ENCODE peak calls at places on chromosomes 3 and 15, in four cellular contexts. G is brain microvascular endothelial cell, U is K562, A is GM13976. Y is an unnamed sample.
A peak's percentile ranks its signal among the peaks of the same experiment; 100 is the strongest.

GRCh38 chr3:183328823-183329222 is 75.8 kb downstream of the B3GNT5 start:
- DNase-seq in A (no peak), G (no peak), U (no peak), Y (no peak)

GRCh38 chr3:30648670-30649357 is 42.4 kb downstream of the TGFBR2 start:
- DNase-seq in G (no peak), A (no peak), U (no peak), Y (no peak)

GRCh38 chr15:58724471-58724870 is 25.0 kb downstream of the ADAM10 start:
- DNase-seq in G (peak; percentile 37), U (no peak), A (peak; percentile 65), Y (no peak)

GRCh38 chr15:84961114-84961452 is 20.6 kb upstream of the PDE8A start:
- DNase-seq in A (no peak), G (peak; percentile 81), U (peak; percentile 55), Y (no peak)

GRCh38 chr3:134803051-134803505 is 8.0 kb downstream of the EPHB1 start:
- DNase-seq in G (no peak), A (no peak), U (no peak), Y (no peak)

GRCh38 chr3:28808068-28808467 is 459.4 kb upstream of the AZI2 start:
- DNase-seq in A (no peak), G (no peak), U (no peak), Y (no peak)

GRCh38 chr15:38638841-38639240 is 74.2 kb upstream of the RASGRP1 start:
- DNase-seq in G (no peak), U (no peak), A (no peak), Y (no peak)

GRCh38 chr3:20648294-20648693 is 462.3 kb upstream of the SGO1 start:
- DNase-seq in G (peak; percentile 71), A (no peak), U (no peak), Y (no peak)

GRCh38 chr15:41561777-41562145 is 2.7 kb downstream of the TYRO3 start:
- DNase-seq in U (no peak), G (peak; percentile 43), A (no peak), Y (no peak)

GRCh38 chr3:35295875-35296274 is 343.4 kb upstream of the ARPP21 start:
- DNase-seq in U (no peak), A (no peak), G (no peak), Y (no peak)

GRCh38 chr3:45962033-45962432 is 18.8 kb downstream of the CXCR6 start:
- DNase-seq in A (peak; percentile 66), U (no peak), G (no peak), Y (no peak)

GRCh38 chr3:72699631-72700030 is 148.6 kb downstream of the SHQ1 start:
- DNase-seq in A (no peak), G (no peak), U (no peak), Y (no peak)

GRCh38 chr15:68289621-68290352 is 12.2 kb downstream of the FEM1B start:
- DNase-seq in G (no peak), U (no peak), A (no peak), Y (no peak)

GRCh38 chr3:48598323-48599076 is 3.4 kb upstream of the COL7A1 start:
- DNase-seq in A (no peak), U (no peak), G (peak; percentile 84), Y (no peak)

GRCh38 chr3:102356506-102356905 is 78.3 kb upstream of the ZPLD1 start:
- DNase-seq in U (no peak), G (no peak), A (no peak), Y (no peak)

GRCh38 chr15:79208179-79208578 is 74.3 kb upstream of the ANKRD34C start:
- DNase-seq in U (no peak), G (no peak), A (no peak), Y (no peak)

GRCh38 chr3:186182850-186183249 is 74.0 kb upstream of the ETV5 start:
- DNase-seq in U (no peak), A (no peak), G (no peak), Y (no peak)

GRCh38 chr15:84892786-84893307 is 8.4 kb downstream of the SLC28A1 start:
- DNase-seq in A (no peak), G (no peak), U (no peak), Y (no peak)

GRCh38 chr3:45597166-45597565 is 2.6 kb downstream of the LIMD1 start:
- DNase-seq in G (peak; percentile 40), U (no peak), A (no peak), Y (no peak)

GRCh38 chr3:48656061-48656840 is 6.4 kb downstream of the CELSR3 start:
- DNase-seq in G (peak; percentile 14), U (no peak), A (peak; percentile 92), Y (no peak)

GRCh38 chr15:68210821-68211655 is 5.9 kb upstream of the CALML4 start:
- DNase-seq in U (peak; percentile 67), A (peak; percentile 82), G (no peak), Y (no peak)

GRCh38 chr3:168574455-168575158 is 478.9 kb upstream of the GOLIM4 start:
- DNase-seq in A (no peak), U (no peak), G (no peak), Y (no peak)

GRCh38 chr3:24496529-24497482 is 2.2 kb upstream of the THRB start:
- DNase-seq in G (peak; percentile 79), U (peak; percentile 68), A (no peak), Y (no peak)

GRCh38 chr3:132880986-132881385 is 157.2 kb upstream of the TMEM108 start:
- DNase-seq in G (no peak), U (no peak), A (no peak), Y (no peak)

GRCh38 chr3:66836363-66837152 is 161.5 kb upstream of the KBTBD8 start:
- DNase-seq in G (no peak), A (no peak), U (no peak), Y (no peak)

GRCh38 chr15:31135523-31135922 is 34.0 kb upstream of the TRPM1 start:
- DNase-seq in A (no peak), U (no peak), G (no peak), Y (no peak)

GRCh38 chr15:31102049-31102321 is 460 bp upstream of the TRPM1 start:
- DNase-seq in G (no peak), A (no peak), U (no peak), Y (no peak)

GRCh38 chr15:74873756-74874424 is 725 bp upstream of the SCAMP2 start:
- DNase-seq in G (no peak), A (no peak), U (peak; percentile 48), Y (no peak)

GRCh38 chr3:177035678-177036077 is 161.6 kb downstream of the TBL1XR1 start:
- DNase-seq in A (no peak), G (no peak), U (no peak), Y (no peak)

GRCh38 chr3:134427400-134428111 is 53.3 kb upstream of the AMOTL2 start:
- DNase-seq in U (no peak), G (peak; percentile 100), A (no peak), Y (no peak)

GRCh38 chr3:170226426-170226960 is 4.3 kb downstream of the PRKCI start:
- DNase-seq in U (no peak), A (no peak), G (no peak), Y (no peak)

GRCh38 chr3:184685055-184685454 is 26.8 kb downstream of the MAGEF1 start:
- DNase-seq in A (no peak), U (no peak), G (no peak), Y (no peak)

GRCh38 chr3:146165844-146166243 is 4.9 kb upstream of the PLOD2 start:
- DNase-seq in A (no peak), G (no peak), U (no peak), Y (no peak)

GRCh38 chr15:96561593-96561992 is 231.1 kb downstream of the NR2F2 start:
- DNase-seq in G (no peak), U (no peak), A (no peak), Y (no peak)

GRCh38 chr15:52566889-52567288 is 1.9 kb downstream of the ARPP19 start:
- DNase-seq in U (no peak), G (no peak), A (no peak), Y (no peak)

GRCh38 chr3:126858887-126859286 is 124.0 kb upstream of the PLXNA1 start:
- DNase-seq in U (no peak), G (peak; percentile 90), A (no peak), Y (no peak)

GRCh38 chr3:111539351-111540331 is 2.4 kb upstream of the CD96 start:
- DNase-seq in A (no peak), G (peak; percentile 49), U (no peak), Y (no peak)

GRCh38 chr3:40143283-40144090 is 166.0 kb upstream of the EIF1B start:
- DNase-seq in G (no peak), A (no peak), U (no peak), Y (no peak)

GRCh38 chr3:69410301-69410700 is 24.4 kb upstream of the FRMD4B start:
- DNase-seq in G (peak; percentile 78), U (peak; percentile 35), A (peak; percentile 51), Y (no peak)

GRCh38 chr3:100277255-100277800 is 16.5 kb downstream of the TBC1D23 start:
- DNase-seq in G (no peak), U (no peak), A (no peak), Y (no peak)
- TF ChIP-seq CTCF in G (no peak), U (no peak), A (no peak), Y (no peak)

DNA sequence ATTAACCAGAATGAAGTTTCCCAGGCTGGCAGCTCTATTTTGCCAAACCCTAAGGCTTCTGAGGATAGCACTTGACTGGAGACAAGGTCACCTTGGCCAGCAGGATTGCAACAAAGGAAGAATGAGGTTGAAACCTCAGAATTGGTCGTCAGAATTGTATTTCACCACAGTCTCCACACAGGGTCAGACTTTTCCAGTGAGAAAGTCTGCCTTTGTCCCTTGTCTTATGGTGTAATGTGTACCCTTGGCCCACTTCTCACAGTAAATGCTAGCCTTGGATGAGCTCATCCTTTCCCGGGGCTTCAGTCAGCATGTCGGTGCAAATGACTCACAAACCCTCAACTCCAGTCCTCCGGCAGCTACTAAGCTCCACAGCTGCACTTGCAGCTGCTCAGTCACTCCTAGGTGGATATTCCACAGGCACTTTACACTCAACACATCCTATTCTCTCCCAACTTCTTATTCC is 19.7 kb downstream of the SSR3 start:
- DNase-seq in U (no peak), A (no peak), G (peak; percentile 99), Y (no peak)
- TF ChIP-seq CTCF in U (peak; percentile 48), A (no peak), G (peak; percentile 44), Y (no peak)

GRCh38 chr3:191388823-191389222 is 58.5 kb upstream of the UTS2B start:
- DNase-seq in G (no peak), A (no peak), U (no peak), Y (no peak)
- TF ChIP-seq CTCF in G (peak; percentile 26), A (no peak), U (peak; percentile 27), Y (no peak)

GRCh38 chr3:143134446-143134845 is 14.9 kb downstream of the CHST2 start:
- DNase-seq in G (no peak), A (no peak), U (no peak), Y (no peak)

GRCh38 chr3:143132246-143132980 is 12.8 kb downstream of the CHST2 start:
- DNase-seq in G (no peak), U (no peak), A (no peak), Y (no peak)

GRCh38 chr3:143137637-143138036 is 18.1 kb downstream of the CHST2 start:
- DNase-seq in G (no peak), U (no peak), A (no peak), Y (no peak)

GRCh38 chr3:143138948-143139347 is 19.4 kb downstream of the CHST2 start:
- DNase-seq in U (no peak), A (no peak), G (no peak), Y (no peak)

GRCh38 chr3:143135150-143135549 is 15.6 kb downstream of the CHST2 start:
- DNase-seq in U (no peak), G (peak; percentile 94), A (no peak), Y (no peak)
- TF ChIP-seq CTCF in U (peak; percentile 13), G (peak; percentile 28), A (no peak), Y (no peak)

DNA sequence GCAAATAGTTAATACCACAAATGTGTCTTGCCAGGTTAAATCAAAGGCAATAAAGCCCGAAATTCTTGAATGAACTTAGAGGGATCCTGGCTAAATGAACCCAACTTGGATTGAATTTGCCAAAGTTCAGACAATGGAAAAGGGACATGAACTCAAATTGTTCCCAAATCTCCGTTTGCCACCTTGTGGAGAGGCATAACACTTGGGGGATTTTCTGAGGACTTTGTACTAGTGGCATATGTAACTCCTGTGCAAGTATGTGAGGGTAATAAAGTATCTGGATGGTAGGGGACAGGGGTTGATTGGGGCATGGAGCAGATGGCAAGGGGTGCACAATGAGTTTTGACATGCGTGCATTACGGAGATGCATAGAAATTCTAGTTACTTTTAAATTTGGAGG is 1.3 kb upstream of the TCAIM start:
- DNase-seq in A (no peak), G (no peak), U (no peak), Y (no peak)
- TF ChIP-seq CTCF in A (peak; percentile 6), G (no peak), U (no peak), Y (no peak)

Y was measured in D721Med.